ENCODE peak calls at places on chromosomes 2 and 18, in four cellular contexts. C is GM12878, A is Peyer's patch, J is tibial nerve. U is an unnamed sample.

GRCh38 chr2:137986268-137986667 is 22.0 kb downstream of the HNMT start:
- DNase-seq in C (no peak), A (no peak), J (no peak), U (no peak)

GRCh38 chr18:11115268-11115667 is 34.1 kb downstream of the PIEZO2 start:
- DNase-seq in C (no peak), A (no peak), J (no peak), U (no peak)

GRCh38 chr2:205892141-205893064 is 193.6 kb downstream of the INO80D start:
- DNase-seq in C (no peak), A (no peak), J (peak), U (no peak)

GRCh38 chr2:235286624-235287368 is 207.0 kb upstream of the AGAP1 start:
- DNase-seq in C (no peak), A (no peak), J (no peak), U (no peak)

GRCh38 chr2:21812766-21813165 is 689.0 kb downstream of the TDRD15 start:
- DNase-seq in C (no peak), A (no peak), J (no peak), U (no peak)

GRCh38 chr2:25043241-25043867 is 1.5 kb downstream of the EFR3B start:
- DNase-seq in C (no peak), A (no peak), J (no peak), U (no peak)

GRCh38 chr2:46983065-46983801 is 67.6 kb upstream of the MCFD2 start:
- DNase-seq in C (peak), A (peak), J (no peak), U (peak)

GRCh38 chr2:190344275-190344827 is 962 bp downstream of the INPP1 start:
- DNase-seq in C (no peak), A (peak), J (peak), U (no peak)

GRCh38 chr2:197599285-197599965 is 76.0 kb downstream of the RFTN2 start:
- DNase-seq in C (no peak), A (no peak), J (peak), U (peak)

GRCh38 chr2:101230541-101230993 is 22.1 kb upstream of the CNOT11 start:
- DNase-seq in C (no peak), A (no peak), J (no peak), U (no peak)

GRCh38 chr2:185337033-185337432 is 401.6 kb upstream of the FSIP2 start:
- DNase-seq in C (no peak), A (no peak), J (no peak), U (no peak)

DNA sequence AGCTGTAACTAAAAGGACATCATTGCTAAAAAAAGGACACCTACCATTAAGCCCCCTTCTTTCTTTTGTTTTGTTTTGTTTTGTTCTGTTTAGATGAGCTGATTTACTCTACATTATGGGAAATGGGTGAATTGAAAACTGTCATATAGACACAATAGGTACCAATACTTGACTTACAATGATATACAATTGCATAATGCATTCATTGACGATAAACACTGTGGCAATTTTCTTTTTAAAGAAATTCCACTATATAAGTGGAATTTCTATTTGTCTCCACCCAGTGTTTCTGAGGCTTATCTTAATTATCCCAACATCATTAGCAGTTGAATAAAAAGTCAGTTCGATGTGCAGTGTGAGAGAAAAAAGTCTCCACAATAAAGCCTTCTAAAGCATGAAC is 282.1 kb downstream of the BCL2 start:
- DNase-seq in C (no peak), A (no peak), J (no peak), U (no peak)
- H3K4me3 ChIP-seq in C (no peak), A (no peak), J (no peak), U (no peak)

GRCh38 chr18:32021756-32022564 is 3.3 kb downstream of the RNF125 start:
- DNase-seq in C (no peak), A (no peak), J (no peak), U (no peak)

GRCh38 chr18:32019251-32019943 is 772 bp downstream of the RNF125 start:
- DNase-seq in C (no peak), A (peak), J (peak), U (no peak)

DNA sequence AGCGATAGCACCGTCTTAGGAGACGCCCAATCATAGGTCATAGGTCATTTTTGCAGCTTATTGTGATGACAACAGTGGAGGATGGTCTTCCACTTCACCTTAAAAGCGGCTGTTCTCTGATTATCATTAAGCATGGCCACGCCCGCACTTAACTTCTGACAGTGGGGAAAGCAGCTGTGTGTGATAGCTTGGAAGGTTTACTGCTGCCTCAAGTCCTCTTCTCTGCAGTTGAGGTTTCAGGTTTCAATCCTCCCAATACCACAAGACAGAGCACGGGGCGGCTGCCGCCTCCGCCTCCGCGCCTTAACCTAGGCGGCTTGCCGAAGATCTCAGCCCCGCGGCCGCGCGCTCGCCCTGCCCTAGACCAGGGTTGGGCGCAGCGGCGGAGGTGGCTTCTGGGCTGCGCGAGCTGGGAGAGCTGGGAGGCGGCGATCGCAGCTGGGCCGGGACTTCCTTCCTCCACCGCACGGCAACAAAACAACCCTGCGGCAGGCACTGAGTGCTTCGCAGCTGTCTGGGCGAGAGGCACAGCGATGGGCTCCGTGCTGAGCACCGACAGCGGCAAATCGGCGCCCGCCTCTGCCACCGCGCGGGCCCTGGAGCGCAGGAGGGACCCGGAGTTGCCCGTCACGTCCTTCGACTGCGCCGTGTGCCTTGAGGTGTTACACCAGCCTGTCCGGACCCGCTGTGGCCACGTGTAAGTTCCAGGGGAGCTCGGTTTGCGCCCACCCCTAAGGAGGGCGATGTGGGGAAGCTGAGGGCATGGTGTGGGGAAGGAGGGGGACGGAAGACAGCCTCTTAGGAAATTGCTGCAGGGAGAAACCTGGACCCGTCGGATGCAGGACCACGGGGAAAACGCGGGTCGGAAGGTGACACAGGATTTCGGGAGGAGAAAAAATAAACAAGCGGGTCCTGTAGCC is at the start of gene RNF125:
- DNase-seq in C (peak), A (peak), J (peak), U (peak)
- TF ChIP-seq CTCF in C (no peak), A (no peak), J (no peak), U (no peak)

DNA sequence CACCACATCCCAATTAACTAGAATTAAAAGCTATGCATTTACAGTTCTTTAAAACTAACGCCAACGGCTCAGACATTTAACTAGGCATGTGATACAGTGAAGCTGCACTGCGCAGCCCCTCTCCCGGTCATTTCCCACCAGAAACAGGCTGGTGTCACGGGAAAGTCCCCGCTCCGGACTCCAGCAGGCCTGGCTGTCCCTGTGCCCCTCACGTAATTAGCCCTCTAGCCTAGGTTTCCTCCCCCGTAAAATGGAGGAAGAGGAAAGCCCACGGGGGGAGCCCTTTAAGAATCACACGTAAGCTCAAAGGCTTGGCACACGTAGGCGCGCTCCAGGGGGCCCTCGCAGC is 47.9 kb downstream of the KCNIP3 start:
- DNase-seq in C (no peak), A (no peak), J (no peak), U (no peak)
- H3K4me3 ChIP-seq in C (no peak), A (peak), J (peak), U (no peak)

DNA sequence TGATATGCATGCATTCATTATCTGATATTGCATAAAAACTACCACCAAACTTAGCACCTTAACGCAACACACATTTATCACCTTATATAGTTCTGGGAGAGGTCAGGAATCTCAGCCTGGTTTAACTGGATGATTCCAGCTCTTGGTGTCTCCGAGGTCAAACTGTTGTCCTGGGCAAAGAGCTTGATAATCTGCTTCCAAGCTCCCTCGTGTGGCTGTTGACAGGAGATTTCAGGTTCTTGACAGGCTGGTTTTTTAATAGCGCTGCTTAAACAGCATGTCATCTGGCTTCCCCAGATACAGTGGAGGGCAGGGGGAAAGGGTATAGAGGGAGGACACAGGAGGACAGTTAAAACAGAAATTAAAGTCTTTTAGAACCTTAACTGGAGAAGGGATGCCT is 785.0 kb downstream of the CNTNAP5 start:
- DNase-seq in C (no peak), A (no peak), J (no peak), U (no peak)
- TF ChIP-seq CTCF in C (no peak), A (no peak), J (no peak), U (no peak)

GRCh38 chr18:49279041-49279440 is 181.4 kb downstream of the DYM start:
- DNase-seq in C (no peak), A (no peak), J (no peak), U (no peak)
- H3K4me3 ChIP-seq in C (no peak), A (no peak), J (no peak), U (no peak)

DNA sequence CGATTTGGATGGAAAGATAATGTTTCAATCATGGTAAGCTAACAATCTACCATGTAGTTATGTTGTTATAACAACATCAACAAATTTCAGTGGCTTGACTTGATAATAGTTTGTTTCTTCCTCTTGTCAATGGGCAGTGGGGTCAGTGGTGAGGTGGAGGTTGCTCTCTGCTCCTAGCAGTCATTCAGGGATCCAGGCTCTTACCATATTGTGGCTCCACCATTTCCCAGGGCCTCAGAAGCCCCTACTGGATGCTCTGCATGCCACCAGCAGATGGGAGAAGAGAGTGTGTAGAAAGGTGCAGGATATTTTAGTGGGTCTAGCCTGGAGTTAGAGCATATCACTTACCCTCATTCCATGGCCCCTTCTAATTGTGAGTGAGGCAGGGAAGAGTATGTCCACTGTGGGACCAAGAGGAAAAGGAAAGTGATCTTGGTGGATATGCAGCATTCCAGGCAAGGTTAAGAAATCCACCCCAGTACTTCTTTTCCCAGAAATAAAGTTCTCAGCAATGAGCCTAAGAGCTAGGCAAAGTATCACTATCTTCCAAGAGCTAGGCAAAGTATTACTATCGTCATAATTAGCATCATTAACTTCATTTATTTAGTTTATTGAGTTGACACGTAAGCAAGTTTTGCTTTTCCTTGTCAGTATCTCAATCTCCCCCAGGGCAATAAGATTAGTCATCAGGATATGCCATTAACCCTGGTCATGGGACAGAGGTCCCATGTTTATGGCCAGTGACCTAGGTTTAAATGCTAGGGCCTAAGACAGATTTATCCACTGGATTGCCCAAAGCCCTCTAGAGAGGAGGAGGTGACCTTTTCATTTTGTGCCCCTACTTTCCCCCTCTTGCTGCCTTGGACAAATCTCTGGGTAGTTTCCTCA is 4.2 kb upstream of the IWS1 start:
- DNase-seq in C (no peak), A (no peak), J (no peak), U (no peak)
- TF ChIP-seq CTCF in C (peak), A (no peak), J (no peak), U (no peak)

DNA sequence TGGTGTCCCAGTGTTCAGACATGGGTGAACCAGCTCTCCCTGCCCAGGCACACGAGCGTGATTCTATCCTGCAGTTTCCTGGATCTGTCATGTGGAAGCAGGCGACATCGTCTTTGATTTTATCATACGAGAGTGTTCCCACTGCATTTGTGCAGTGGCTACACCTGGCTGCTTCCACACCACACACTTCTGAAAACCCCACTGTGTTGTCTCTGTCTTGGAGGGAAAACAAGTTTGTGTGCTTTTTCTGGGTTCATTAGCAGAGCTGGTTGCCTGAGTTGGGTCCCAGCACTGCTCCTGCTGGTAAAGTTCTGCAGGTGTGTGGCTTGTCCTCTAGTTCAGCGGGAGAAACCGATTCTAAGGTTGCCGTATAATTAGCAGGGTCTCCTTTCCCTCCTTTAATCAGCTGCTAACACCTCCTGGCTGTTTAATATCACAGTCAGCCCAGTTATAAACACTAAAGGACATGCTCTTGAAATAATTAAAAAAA is 58.5 kb upstream of the TWIST2 start:
- DNase-seq in C (no peak), A (no peak), J (no peak), U (no peak)
- H3K4me3 ChIP-seq in C (no peak), A (no peak), J (no peak), U (no peak)

U was measured in GM12864.